ENCODE peak calls at places on chromosome 2, in eight cellular contexts. One of them, this sample, is unnamed.

GRCh38 chr2:84906900-84907714 is 1.7 kb downstream of the TMSB10 start:
- DNase-seq in gastrocnemius medialis: peak; percentile 51
- DNase-seq in esophagus squamous epithelium: peak; percentile 52
- DNase-seq in tibial nerve: peak; percentile 77
- DNase-seq in uterus: peak; percentile 70
- DNase-seq in ovary: no peak
- DNase-seq in heart left ventricle: peak; percentile 85
- DNase-seq in stomach: no peak
- DNase-seq in this sample: peak; percentile 70

GRCh38 chr2:218898109-218898878 is 17.6 kb downstream of the WNT10A start:
- DNase-seq in uterus: peak; percentile 35
- DNase-seq in gastrocnemius medialis: peak; percentile 40
- DNase-seq in heart left ventricle: peak; percentile 65
- DNase-seq in ovary: peak; percentile 75
- DNase-seq in esophagus squamous epithelium: no peak
- DNase-seq in tibial nerve: peak; percentile 79
- DNase-seq in stomach: peak; percentile 79
- DNase-seq in this sample: peak; percentile 86

GRCh38 chr2:27737676-27738348 is 33.7 kb upstream of the MRPL33 start:
- DNase-seq in heart left ventricle: peak; percentile 72
- DNase-seq in gastrocnemius medialis: no peak
- DNase-seq in esophagus squamous epithelium: no peak
- DNase-seq in uterus: peak; percentile 43
- DNase-seq in ovary: no peak
- DNase-seq in stomach: peak; percentile 53
- DNase-seq in tibial nerve: no peak
- DNase-seq in this sample: no peak

GRCh38 chr2:32553829-32554432 is 73.9 kb upstream of the TTC27 start:
- DNase-seq in heart left ventricle: no peak
- DNase-seq in stomach: no peak
- DNase-seq in tibial nerve: peak; percentile 51
- DNase-seq in esophagus squamous epithelium: no peak
- DNase-seq in ovary: no peak
- DNase-seq in uterus: no peak
- DNase-seq in gastrocnemius medialis: no peak
- DNase-seq in this sample: no peak

GRCh38 chr2:98122524-98122923 is 35.6 kb downstream of the VWA3B start:
- DNase-seq in esophagus squamous epithelium: no peak
- DNase-seq in gastrocnemius medialis: no peak
- DNase-seq in heart left ventricle: no peak
- DNase-seq in stomach: no peak
- DNase-seq in tibial nerve: no peak
- DNase-seq in uterus: no peak
- DNase-seq in ovary: no peak
- DNase-seq in this sample: no peak

GRCh38 chr2:8234757-8235374 is 447.0 kb upstream of the ID2 start:
- DNase-seq in heart left ventricle: no peak
- DNase-seq in tibial nerve: no peak
- DNase-seq in stomach: no peak
- DNase-seq in gastrocnemius medialis: peak; percentile 34
- DNase-seq in uterus: no peak
- DNase-seq in esophagus squamous epithelium: no peak
- DNase-seq in ovary: no peak
- DNase-seq in this sample: peak; percentile 27

GRCh38 chr2:129078548-129078947 is 759.9 kb upstream of the HS6ST1 start:
- DNase-seq in uterus: no peak
- DNase-seq in heart left ventricle: no peak
- DNase-seq in tibial nerve: no peak
- DNase-seq in esophagus squamous epithelium: no peak
- DNase-seq in ovary: no peak
- DNase-seq in gastrocnemius medialis: no peak
- DNase-seq in stomach: no peak
- DNase-seq in this sample: no peak

GRCh38 chr2:105243961-105244360 is 2.4 kb downstream of the GPR45 start:
- DNase-seq in gastrocnemius medialis: no peak
- DNase-seq in uterus: no peak
- DNase-seq in stomach: no peak
- DNase-seq in tibial nerve: no peak
- DNase-seq in ovary: no peak
- DNase-seq in esophagus squamous epithelium: no peak
- DNase-seq in heart left ventricle: no peak
- DNase-seq in this sample: no peak

GRCh38 chr2:6864938-6865345 is 765 bp downstream of the CMPK2 start:
- DNase-seq in gastrocnemius medialis: no peak
- DNase-seq in tibial nerve: no peak
- DNase-seq in esophagus squamous epithelium: no peak
- DNase-seq in uterus: peak; percentile 22
- DNase-seq in stomach: peak; percentile 30
- DNase-seq in ovary: peak; percentile 68
- DNase-seq in heart left ventricle: peak; percentile 57
- DNase-seq in this sample: peak; percentile 15

GRCh38 chr2:83967854-83968253 is 491.2 kb downstream of the SUCLG1 start:
- DNase-seq in ovary: no peak
- DNase-seq in heart left ventricle: no peak
- DNase-seq in tibial nerve: no peak
- DNase-seq in gastrocnemius medialis: no peak
- DNase-seq in uterus: no peak
- DNase-seq in esophagus squamous epithelium: no peak
- DNase-seq in stomach: no peak
- DNase-seq in this sample: no peak

GRCh38 chr2:132374961-132375360 is 41.6 kb upstream of the GPR39 start:
- DNase-seq in esophagus squamous epithelium: no peak
- DNase-seq in stomach: no peak
- DNase-seq in heart left ventricle: no peak
- DNase-seq in gastrocnemius medialis: no peak
- DNase-seq in uterus: peak; percentile 60
- DNase-seq in ovary: no peak
- DNase-seq in tibial nerve: peak; percentile 20
- DNase-seq in this sample: no peak

GRCh38 chr2:40914648-40915047 is 462.8 kb upstream of the SLC8A1 start:
- DNase-seq in gastrocnemius medialis: no peak
- DNase-seq in tibial nerve: no peak
- DNase-seq in ovary: no peak
- DNase-seq in esophagus squamous epithelium: no peak
- DNase-seq in stomach: no peak
- DNase-seq in heart left ventricle: no peak
- DNase-seq in uterus: no peak
- DNase-seq in this sample: no peak

GRCh38 chr2:150136407-150136806 is 351.1 kb downstream of the RND3 start:
- DNase-seq in tibial nerve: no peak
- DNase-seq in heart left ventricle: no peak
- DNase-seq in esophagus squamous epithelium: no peak
- DNase-seq in uterus: no peak
- DNase-seq in gastrocnemius medialis: no peak
- DNase-seq in stomach: no peak
- DNase-seq in ovary: no peak
- DNase-seq in this sample: no peak

GRCh38 chr2:217835931-217836881 is 166.6 kb downstream of the TNS1 start:
- DNase-seq in ovary: no peak
- DNase-seq in gastrocnemius medialis: peak; percentile 73
- DNase-seq in tibial nerve: peak; percentile 78
- DNase-seq in esophagus squamous epithelium: no peak
- DNase-seq in uterus: peak; percentile 81
- DNase-seq in heart left ventricle: peak; percentile 88
- DNase-seq in stomach: no peak
- DNase-seq in this sample: no peak

GRCh38 chr2:219542931-219543595 is 546 bp downstream of the CHPF start:
- DNase-seq in esophagus squamous epithelium: no peak
- DNase-seq in gastrocnemius medialis: no peak
- DNase-seq in heart left ventricle: no peak
- DNase-seq in stomach: no peak
- DNase-seq in uterus: no peak
- DNase-seq in tibial nerve: no peak
- DNase-seq in ovary: peak; percentile 67
- DNase-seq in this sample: peak; percentile 41

DNA sequence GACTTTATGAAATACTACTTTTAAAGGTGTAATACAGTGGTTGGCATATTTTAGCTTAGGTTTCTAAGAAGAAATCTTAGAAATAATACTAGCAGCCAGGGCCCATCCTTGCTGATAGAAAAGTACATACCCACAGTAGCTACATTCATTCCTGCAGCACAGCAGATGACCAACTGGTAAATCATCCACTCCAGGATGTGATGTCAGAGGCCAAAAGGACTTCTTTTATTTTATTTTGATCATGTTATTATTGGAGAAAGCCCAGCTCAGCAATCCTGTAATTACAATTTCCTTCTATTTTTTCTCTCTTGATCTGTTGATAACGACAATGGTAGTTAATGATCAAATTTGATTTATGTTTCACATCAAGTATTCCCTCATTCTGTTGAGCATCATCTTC is 18.0 kb upstream of the TTN start:
- DNase-seq in heart left ventricle: no peak
- DNase-seq in stomach: no peak
- DNase-seq in ovary: no peak
- DNase-seq in esophagus squamous epithelium: no peak
- DNase-seq in tibial nerve: no peak
- DNase-seq in gastrocnemius medialis: no peak
- DNase-seq in uterus: no peak
- DNase-seq in this sample: no peak
- H3K27ac ChIP-seq in heart left ventricle: no peak overlapping the region
- H3K27ac ChIP-seq in stomach: no peak overlapping the region
- H3K27ac ChIP-seq in ovary: no peak overlapping the region
- H3K27ac ChIP-seq in esophagus squamous epithelium: no peak overlapping the region
- H3K27ac ChIP-seq in tibial nerve: no peak overlapping the region
- H3K27ac ChIP-seq in gastrocnemius medialis: no peak overlapping the region
- H3K27ac ChIP-seq in uterus: no peak overlapping the region
- H3K27ac ChIP-seq in this sample: no peak overlapping the region

DNA sequence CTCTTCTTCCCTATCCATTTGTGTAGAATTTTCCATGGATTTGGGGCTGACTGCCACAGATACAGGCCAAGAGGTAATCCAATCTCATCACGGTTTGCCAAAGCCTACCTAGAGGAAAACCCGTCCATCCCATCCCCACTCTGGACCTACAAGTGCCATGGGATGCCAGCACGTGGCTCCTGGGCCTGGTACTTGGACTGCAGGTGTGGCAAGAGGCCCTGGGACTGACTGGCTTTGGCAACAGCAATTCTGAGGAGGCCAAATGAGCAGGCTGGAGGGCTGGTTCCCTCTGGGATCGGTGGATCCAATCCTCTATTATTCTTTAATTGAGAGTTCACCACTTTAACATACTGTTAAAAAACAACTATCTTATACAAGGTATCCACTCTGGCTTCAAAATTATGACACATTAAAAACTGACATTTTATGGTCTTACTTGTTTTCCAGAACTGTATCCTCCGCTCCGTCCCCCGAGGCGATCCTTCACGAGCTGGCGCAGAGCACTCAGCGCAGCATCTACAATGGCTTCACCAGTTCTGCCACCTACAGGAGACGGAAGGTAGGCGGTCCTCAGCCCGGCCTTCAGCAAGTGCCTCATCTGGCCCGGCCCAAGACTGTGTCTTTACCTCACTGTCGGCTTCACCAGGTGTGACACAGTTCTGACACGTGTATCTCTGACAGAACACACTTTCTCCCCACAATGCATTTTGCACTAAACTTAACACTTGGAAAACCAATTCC is 19.8 kb downstream of the PDIA6 start:
- DNase-seq in esophagus squamous epithelium: no peak
- DNase-seq in ovary: no peak
- DNase-seq in tibial nerve: no peak
- DNase-seq in uterus: no peak
- DNase-seq in heart left ventricle: no peak
- DNase-seq in stomach: no peak
- DNase-seq in gastrocnemius medialis: no peak
- DNase-seq in this sample: no peak
- H3K36me3 ChIP-seq in esophagus squamous epithelium: peaks cover 100% of the 10 kb centered on the region
- H3K36me3 ChIP-seq in ovary: no peaks in the 10 kb centered on the region
- H3K36me3 ChIP-seq in tibial nerve: peaks cover 98% of the 10 kb centered on the region
- H3K36me3 ChIP-seq in uterus: no peaks in the 10 kb centered on the region
- H3K36me3 ChIP-seq in heart left ventricle: peaks cover 100% of the 10 kb centered on the region
- H3K36me3 ChIP-seq in stomach: peaks cover 95% of the 10 kb centered on the region
- H3K36me3 ChIP-seq in gastrocnemius medialis: peaks cover 84% of the 10 kb centered on the region
- H3K36me3 ChIP-seq in this sample: no peaks in the 10 kb centered on the region

GRCh38 chr2:78261454-78261853 is 739.3 kb upstream of the LRRTM4 start:
- DNase-seq in uterus: no peak
- DNase-seq in esophagus squamous epithelium: no peak
- DNase-seq in stomach: no peak
- DNase-seq in heart left ventricle: no peak
- DNase-seq in tibial nerve: no peak
- DNase-seq in gastrocnemius medialis: no peak
- DNase-seq in ovary: no peak
- DNase-seq in this sample: no peak

GRCh38 chr2:78260861-78261260 is 738.7 kb upstream of the LRRTM4 start:
- DNase-seq in ovary: no peak
- DNase-seq in stomach: no peak
- DNase-seq in uterus: no peak
- DNase-seq in heart left ventricle: no peak
- DNase-seq in tibial nerve: no peak
- DNase-seq in gastrocnemius medialis: no peak
- DNase-seq in esophagus squamous epithelium: no peak
- DNase-seq in this sample: no peak

GRCh38 chr2:78264130-78264529 is 742.0 kb upstream of the LRRTM4 start:
- DNase-seq in ovary: no peak
- DNase-seq in stomach: no peak
- DNase-seq in esophagus squamous epithelium: no peak
- DNase-seq in tibial nerve: no peak
- DNase-seq in gastrocnemius medialis: no peak
- DNase-seq in heart left ventricle: no peak
- DNase-seq in uterus: no peak
- DNase-seq in this sample: no peak

GRCh38 chr2:78263571-78263970 is 741.4 kb upstream of the LRRTM4 start:
- DNase-seq in stomach: no peak
- DNase-seq in gastrocnemius medialis: no peak
- DNase-seq in tibial nerve: no peak
- DNase-seq in uterus: no peak
- DNase-seq in heart left ventricle: no peak
- DNase-seq in ovary: no peak
- DNase-seq in esophagus squamous epithelium: no peak
- DNase-seq in this sample: no peak

DNA sequence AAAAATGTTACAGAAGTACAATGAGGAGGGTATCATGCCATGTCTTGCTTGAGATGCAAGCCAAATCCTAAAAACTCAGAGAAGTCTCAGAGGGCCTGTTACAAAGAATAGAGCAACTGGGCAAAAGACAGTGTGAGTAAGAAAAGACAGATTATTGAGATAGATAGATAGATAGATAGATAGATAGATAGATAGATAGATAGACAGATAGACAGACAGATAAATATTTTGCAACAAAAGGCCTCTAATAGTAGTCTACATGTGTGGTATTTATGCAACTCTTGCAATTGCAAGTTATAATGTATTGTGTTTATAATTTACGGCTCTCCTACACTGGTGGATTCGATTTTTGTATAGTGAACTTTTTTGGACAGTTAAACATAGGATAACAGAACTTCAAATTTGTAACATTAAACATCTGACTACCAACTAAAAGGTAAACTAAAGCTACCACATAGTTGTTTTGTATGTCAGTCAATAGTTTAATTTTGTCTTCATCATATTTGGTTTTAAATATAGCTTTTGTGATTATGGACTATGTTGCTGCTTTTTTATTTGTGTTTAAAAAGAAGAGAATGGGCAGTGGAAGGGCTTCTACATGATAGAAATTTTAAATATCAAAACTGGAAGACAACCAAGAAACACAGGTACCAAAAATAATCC is 740.7 kb upstream of the LRRTM4 start:
- DNase-seq in tibial nerve: no peak
- DNase-seq in heart left ventricle: no peak
- DNase-seq in esophagus squamous epithelium: no peak
- DNase-seq in gastrocnemius medialis: no peak
- DNase-seq in stomach: no peak
- DNase-seq in ovary: no peak
- DNase-seq in uterus: no peak
- DNase-seq in this sample: no peak
- TF ChIP-seq POLR2A in tibial nerve: no peak
- TF ChIP-seq POLR2A in heart left ventricle: no peak
- TF ChIP-seq POLR2A in esophagus squamous epithelium: no peak
- TF ChIP-seq POLR2A in gastrocnemius medialis: no peak
- TF ChIP-seq POLR2A in stomach: no peak
- TF ChIP-seq POLR2A in ovary: no peak
- TF ChIP-seq POLR2A in uterus: no peak
- TF ChIP-seq POLR2A in this sample: no peak

GRCh38 chr2:210169871-210170441 is 1.3 kb downstream of the KANSL1L start:
- DNase-seq in gastrocnemius medialis: no peak
- DNase-seq in esophagus squamous epithelium: no peak
- DNase-seq in uterus: no peak
- DNase-seq in heart left ventricle: no peak
- DNase-seq in ovary: no peak
- DNase-seq in stomach: no peak
- DNase-seq in tibial nerve: no peak
- DNase-seq in this sample: no peak
- H3K27ac ChIP-seq in gastrocnemius medialis: peak overlapping the region; percentile 99
- H3K27ac ChIP-seq in esophagus squamous epithelium: peak overlapping the region; percentile 100
- H3K27ac ChIP-seq in uterus: peak overlapping the region; percentile 96
- H3K27ac ChIP-seq in heart left ventricle: peak overlapping the region; percentile 100
- H3K27ac ChIP-seq in ovary: peak overlapping the region; percentile 98
- H3K27ac ChIP-seq in stomach: peak overlapping the region; percentile 100
- H3K27ac ChIP-seq in tibial nerve: peak overlapping the region; percentile 100
- H3K27ac ChIP-seq in this sample: peak overlapping the region; percentile 100

This sample was measured in testis.